ENCODE peak calls at places on chromosomes 4 and X, in five cellular contexts. One of them, this sample, is unnamed.

GRCh38 chr4:7021930-7022658 is 21.1 kb upstream of the TADA2B start:
- DNase-seq in MM.1S: no peak
- DNase-seq in GM23338: no peak
- DNase-seq in neural progenitor cell: no peak
- DNase-seq in PC-3: peak; percentile 91
- DNase-seq in this sample: peak; percentile 98

GRCh38 chr4:18051281-18051680 is 29.7 kb upstream of the LCORL start:
- DNase-seq in MM.1S: no peak
- DNase-seq in PC-3: peak; percentile 13
- DNase-seq in GM23338: no peak
- DNase-seq in neural progenitor cell: no peak
- DNase-seq in this sample: no peak

GRCh38 chr4:185016101-185016940 is 2.0 kb upstream of the HELT start:
- DNase-seq in GM23338: peak; percentile 55
- DNase-seq in PC-3: no peak
- DNase-seq in neural progenitor cell: peak; percentile 65
- DNase-seq in MM.1S: no peak
- DNase-seq in this sample: no peak

GRCh38 chr4:5528108-5528507 is 180.3 kb downstream of the EVC2 start:
- DNase-seq in neural progenitor cell: no peak
- DNase-seq in PC-3: no peak
- DNase-seq in MM.1S: no peak
- DNase-seq in GM23338: no peak
- DNase-seq in this sample: no peak

GRCh38 chr4:37757121-37757520 is 69.4 kb upstream of the PGM2 start:
- DNase-seq in neural progenitor cell: no peak
- DNase-seq in GM23338: no peak
- DNase-seq in MM.1S: no peak
- DNase-seq in PC-3: no peak
- DNase-seq in this sample: no peak

GRCh38 chr4:166075599-166075998 is 202.6 kb downstream of the TLL1 start:
- DNase-seq in PC-3: peak; percentile 62
- DNase-seq in MM.1S: no peak
- DNase-seq in GM23338: no peak
- DNase-seq in neural progenitor cell: no peak
- DNase-seq in this sample: no peak

GRCh38 chr4:74543247-74543670 is 98.3 kb downstream of the AREG start:
- DNase-seq in MM.1S: peak; percentile 90
- DNase-seq in neural progenitor cell: no peak
- DNase-seq in GM23338: no peak
- DNase-seq in PC-3: no peak
- DNase-seq in this sample: no peak

GRCh38 chr4:45453258-45453841 is 670.5 kb downstream of the GABRG1 start:
- DNase-seq in MM.1S: peak; percentile 43
- DNase-seq in GM23338: peak; percentile 79
- DNase-seq in neural progenitor cell: peak; percentile 68
- DNase-seq in PC-3: peak; percentile 55
- DNase-seq in this sample: no peak

GRCh38 chr4:104979083-104979760 is 167.5 kb upstream of the TET2 start:
- DNase-seq in neural progenitor cell: no peak
- DNase-seq in GM23338: no peak
- DNase-seq in PC-3: no peak
- DNase-seq in MM.1S: no peak
- DNase-seq in this sample: no peak

GRCh38 chr4:75696036-75696435 is 22.8 kb upstream of the G3BP2 start:
- DNase-seq in MM.1S: no peak
- DNase-seq in neural progenitor cell: no peak
- DNase-seq in GM23338: no peak
- DNase-seq in PC-3: no peak
- DNase-seq in this sample: no peak

GRCh38 chr4:136558940-136559494 is 973.3 kb downstream of the PCDH18 start:
- DNase-seq in PC-3: no peak
- DNase-seq in neural progenitor cell: no peak
- DNase-seq in GM23338: no peak
- DNase-seq in MM.1S: no peak
- DNase-seq in this sample: no peak

GRCh38 chr4:60605651-60606354 is 594.3 kb upstream of the ADGRL3 start:
- DNase-seq in GM23338: no peak
- DNase-seq in MM.1S: no peak
- DNase-seq in neural progenitor cell: peak; percentile 4
- DNase-seq in PC-3: peak; percentile 61
- DNase-seq in this sample: no peak

GRCh38 chrX:40871385-40872082 is 136.2 kb upstream of the MED14 start:
- DNase-seq in MM.1S: no peak
- DNase-seq in GM23338: no peak
- DNase-seq in PC-3: peak; percentile 18
- DNase-seq in neural progenitor cell: no peak
- DNase-seq in this sample: no peak

GRCh38 chrX:114626323-114626722 is 42.4 kb downstream of the HTR2C start:
- DNase-seq in neural progenitor cell: peak; percentile 39
- DNase-seq in PC-3: peak; percentile 39
- DNase-seq in MM.1S: peak; percentile 33
- DNase-seq in GM23338: peak; percentile 26
- DNase-seq in this sample: no peak

GRCh38 chr4:61202100-61202637 is 2.0 kb downstream of the ADGRL3 start:
- DNase-seq in neural progenitor cell: peak; percentile 62
- DNase-seq in MM.1S: no peak
- DNase-seq in GM23338: peak; percentile 61
- DNase-seq in PC-3: peak; percentile 14
- DNase-seq in this sample: no peak

GRCh38 chrX:153681175-153681574 is 6.6 kb upstream of the SLC6A8 start:
- DNase-seq in PC-3: no peak
- DNase-seq in GM23338: no peak
- DNase-seq in neural progenitor cell: no peak
- DNase-seq in MM.1S: no peak
- DNase-seq in this sample: no peak

GRCh38 chr4:56874918-56875317 is 32.8 kb upstream of the REST start:
- DNase-seq in PC-3: no peak
- DNase-seq in neural progenitor cell: no peak
- DNase-seq in MM.1S: no peak
- DNase-seq in GM23338: no peak
- DNase-seq in this sample: no peak

GRCh38 chr4:5238106-5238505 is 186.8 kb downstream of the STK32B start:
- DNase-seq in MM.1S: no peak
- DNase-seq in PC-3: no peak
- DNase-seq in neural progenitor cell: no peak
- DNase-seq in GM23338: no peak
- DNase-seq in this sample: no peak

GRCh38 chrX:1484638-1485019 is 31.9 kb upstream of the ASMTL start:
- DNase-seq in GM23338: no peak
- DNase-seq in neural progenitor cell: no peak
- DNase-seq in PC-3: no peak
- DNase-seq in MM.1S: no peak
- DNase-seq in this sample: no peak

GRCh38 chr4:123699823-123700822 is 303.5 kb downstream of the SPRY1 start:
- DNase-seq in neural progenitor cell: peak; percentile 10
- DNase-seq in GM23338: no peak
- DNase-seq in MM.1S: no peak
- DNase-seq in PC-3: peak; percentile 59
- DNase-seq in this sample: no peak

GRCh38 chr4:20359692-20360091 is 108.0 kb downstream of the SLIT2 start:
- DNase-seq in MM.1S: no peak
- DNase-seq in neural progenitor cell: no peak
- DNase-seq in GM23338: no peak
- DNase-seq in PC-3: no peak
- DNase-seq in this sample: no peak

GRCh38 chr4:5784960-5785611 is 74.1 kb downstream of the EVC start:
- DNase-seq in PC-3: no peak
- DNase-seq in neural progenitor cell: peak; percentile 55
- DNase-seq in MM.1S: no peak
- DNase-seq in GM23338: peak; percentile 38
- DNase-seq in this sample: no peak

GRCh38 chr4:164716901-164717300 is 37.0 kb upstream of the SMIM31 start:
- DNase-seq in GM23338: peak; percentile 74
- DNase-seq in MM.1S: no peak
- DNase-seq in PC-3: no peak
- DNase-seq in neural progenitor cell: peak; percentile 18
- DNase-seq in this sample: no peak

GRCh38 chrX:768596-768995 is 138.0 kb downstream of the SHOX start:
- DNase-seq in neural progenitor cell: no peak
- DNase-seq in PC-3: no peak
- DNase-seq in MM.1S: no peak
- DNase-seq in GM23338: no peak
- DNase-seq in this sample: no peak

GRCh38 chrX:104742345-104742744 is 176.3 kb downstream of the IL1RAPL2 start:
- DNase-seq in MM.1S: no peak
- DNase-seq in GM23338: no peak
- DNase-seq in PC-3: peak; percentile 88
- DNase-seq in neural progenitor cell: no peak
- DNase-seq in this sample: no peak

GRCh38 chrX:67545772-67546495 is 2.1 kb downstream of the AR start:
- DNase-seq in neural progenitor cell: peak; percentile 49
- DNase-seq in GM23338: peak; percentile 26
- DNase-seq in PC-3: no peak
- DNase-seq in MM.1S: no peak
- DNase-seq in this sample: no peak
- TF ChIP-seq EZH2 in neural progenitor cell: no peak
- TF ChIP-seq EZH2 in GM23338: no peak
- TF ChIP-seq EZH2 in PC-3: no peak
- TF ChIP-seq EZH2 in MM.1S: no peak
- TF ChIP-seq EZH2 in this sample: no peak

GRCh38 chrX:119391279-119391678 is 7.9 kb upstream of the SLC25A43 start:
- DNase-seq in GM23338: peak; percentile 41
- DNase-seq in neural progenitor cell: no peak
- DNase-seq in MM.1S: peak; percentile 26
- DNase-seq in PC-3: peak; percentile 62
- DNase-seq in this sample: no peak
- TF ChIP-seq CTCF in GM23338: peak; percentile 32
- TF ChIP-seq CTCF in neural progenitor cell: no peak
- TF ChIP-seq CTCF in MM.1S: peak; percentile 25
- TF ChIP-seq CTCF in PC-3: peak; percentile 52
- TF ChIP-seq CTCF in this sample: peak; percentile 71

GRCh38 chrX:46713672-46714487 is 45.0 kb downstream of the SLC9A7 start:
- DNase-seq in neural progenitor cell: no peak
- DNase-seq in MM.1S: peak; percentile 7
- DNase-seq in GM23338: no peak
- DNase-seq in PC-3: no peak
- DNase-seq in this sample: no peak
- H3F3A ChIP-seq in neural progenitor cell: no peaks in the 10 kb centered on the region
- H3F3A ChIP-seq in MM.1S: no peaks in the 10 kb centered on the region
- H3F3A ChIP-seq in GM23338: no peaks in the 10 kb centered on the region
- H3F3A ChIP-seq in PC-3: no peaks in the 10 kb centered on the region
- H3F3A ChIP-seq in this sample: peaks cover 8% of the 10 kb centered on the region

GRCh38 chrX:100408643-100409315 is 1.3 kb downstream of the PCDH19 start:
- DNase-seq in neural progenitor cell: peak; percentile 55
- DNase-seq in PC-3: no peak
- DNase-seq in MM.1S: no peak
- DNase-seq in GM23338: peak; percentile 36
- DNase-seq in this sample: no peak
- TF ChIP-seq EZH2 in neural progenitor cell: peak; percentile 61
- TF ChIP-seq EZH2 in PC-3: no peak
- TF ChIP-seq EZH2 in MM.1S: no peak
- TF ChIP-seq EZH2 in GM23338: peak; percentile 86
- TF ChIP-seq EZH2 in this sample: no peak

GRCh38 chr4:100188829-100189228 is 1.4 kb downstream of the DDIT4L start:
- DNase-seq in MM.1S: peak; percentile 15
- DNase-seq in neural progenitor cell: no peak
- DNase-seq in GM23338: no peak
- DNase-seq in PC-3: no peak
- DNase-seq in this sample: no peak
- TF ChIP-seq CTCF in MM.1S: no peak
- TF ChIP-seq CTCF in neural progenitor cell: no peak
- TF ChIP-seq CTCF in GM23338: no peak
- TF ChIP-seq CTCF in PC-3: no peak
- TF ChIP-seq CTCF in this sample: no peak